ENCODE peak calls at places on chromosomes 5 and 9, in nine cellular contexts. One of them, this sample, is unnamed.

GRCh38 chr5:100761192-100761591 is 141.9 kb downstream of the ST8SIA4 start:
- DNase-seq in left ventricle myocardium inferior: no peak
- DNase-seq in pancreas: no peak
- DNase-seq in WTC11: no peak
- DNase-seq in HFFc6: no peak
- DNase-seq in epithelial cell of esophagus: peak; percentile 46
- DNase-seq in astrocyte: peak; percentile 45
- DNase-seq in body of pancreas: no peak
- DNase-seq in right atrium auricular region: no peak
- DNase-seq in this sample: no peak

GRCh38 chr5:25614466-25614865 is 969.7 kb upstream of the CDH10 start:
- DNase-seq in epithelial cell of esophagus: no peak
- DNase-seq in body of pancreas: no peak
- DNase-seq in right atrium auricular region: no peak
- DNase-seq in HFFc6: no peak
- DNase-seq in WTC11: no peak
- DNase-seq in pancreas: no peak
- DNase-seq in astrocyte: no peak
- DNase-seq in left ventricle myocardium inferior: no peak
- DNase-seq in this sample: no peak

GRCh38 chr5:113050606-113051391 is 74.2 kb downstream of the DCP2 start:
- DNase-seq in astrocyte: peak; percentile 88
- DNase-seq in right atrium auricular region: no peak
- DNase-seq in left ventricle myocardium inferior: no peak
- DNase-seq in epithelial cell of esophagus: peak; percentile 83
- DNase-seq in body of pancreas: no peak
- DNase-seq in WTC11: no peak
- DNase-seq in pancreas: no peak
- DNase-seq in HFFc6: peak; percentile 79
- DNase-seq in this sample: no peak

GRCh38 chr5:60722416-60722815 is 22.4 kb upstream of the DEPDC1B start:
- DNase-seq in epithelial cell of esophagus: no peak
- DNase-seq in right atrium auricular region: no peak
- DNase-seq in HFFc6: no peak
- DNase-seq in left ventricle myocardium inferior: no peak
- DNase-seq in body of pancreas: no peak
- DNase-seq in astrocyte: no peak
- DNase-seq in WTC11: no peak
- DNase-seq in pancreas: no peak
- DNase-seq in this sample: no peak

GRCh38 chr9:91897201-91897600 is 52.8 kb downstream of the ROR2 start:
- DNase-seq in epithelial cell of esophagus: no peak
- DNase-seq in WTC11: no peak
- DNase-seq in right atrium auricular region: no peak
- DNase-seq in pancreas: no peak
- DNase-seq in body of pancreas: no peak
- DNase-seq in left ventricle myocardium inferior: no peak
- DNase-seq in astrocyte: peak; percentile 64
- DNase-seq in HFFc6: no peak
- DNase-seq in this sample: no peak

GRCh38 chr9:35114921-35115341 is 731 bp downstream of the ATOSB start:
- DNase-seq in WTC11: no peak
- DNase-seq in left ventricle myocardium inferior: peak; percentile 80
- DNase-seq in pancreas: peak; percentile 60
- DNase-seq in HFFc6: peak; percentile 47
- DNase-seq in body of pancreas: peak; percentile 50
- DNase-seq in epithelial cell of esophagus: peak; percentile 62
- DNase-seq in right atrium auricular region: peak; percentile 80
- DNase-seq in astrocyte: peak; percentile 10
- DNase-seq in this sample: no peak

GRCh38 chr9:1005043-1005667 is 28.7 kb downstream of the DMRT3 start:
- DNase-seq in left ventricle myocardium inferior: no peak
- DNase-seq in astrocyte: peak; percentile 21
- DNase-seq in body of pancreas: peak; percentile 35
- DNase-seq in right atrium auricular region: no peak
- DNase-seq in HFFc6: peak; percentile 69
- DNase-seq in pancreas: no peak
- DNase-seq in WTC11: peak; percentile 29
- DNase-seq in epithelial cell of esophagus: peak; percentile 76
- DNase-seq in this sample: no peak

GRCh38 chr9:21174671-21175070 is 8.2 kb upstream of the IFNA21 start:
- DNase-seq in body of pancreas: no peak
- DNase-seq in pancreas: no peak
- DNase-seq in HFFc6: no peak
- DNase-seq in left ventricle myocardium inferior: no peak
- DNase-seq in WTC11: no peak
- DNase-seq in epithelial cell of esophagus: peak; percentile 23
- DNase-seq in right atrium auricular region: no peak
- DNase-seq in astrocyte: no peak
- DNase-seq in this sample: no peak

GRCh38 chr9:12497790-12498189 is 195.4 kb upstream of the TYRP1 start:
- DNase-seq in WTC11: no peak
- DNase-seq in astrocyte: no peak
- DNase-seq in HFFc6: no peak
- DNase-seq in right atrium auricular region: no peak
- DNase-seq in epithelial cell of esophagus: no peak
- DNase-seq in pancreas: no peak
- DNase-seq in left ventricle myocardium inferior: no peak
- DNase-seq in body of pancreas: no peak
- DNase-seq in this sample: no peak

DNA sequence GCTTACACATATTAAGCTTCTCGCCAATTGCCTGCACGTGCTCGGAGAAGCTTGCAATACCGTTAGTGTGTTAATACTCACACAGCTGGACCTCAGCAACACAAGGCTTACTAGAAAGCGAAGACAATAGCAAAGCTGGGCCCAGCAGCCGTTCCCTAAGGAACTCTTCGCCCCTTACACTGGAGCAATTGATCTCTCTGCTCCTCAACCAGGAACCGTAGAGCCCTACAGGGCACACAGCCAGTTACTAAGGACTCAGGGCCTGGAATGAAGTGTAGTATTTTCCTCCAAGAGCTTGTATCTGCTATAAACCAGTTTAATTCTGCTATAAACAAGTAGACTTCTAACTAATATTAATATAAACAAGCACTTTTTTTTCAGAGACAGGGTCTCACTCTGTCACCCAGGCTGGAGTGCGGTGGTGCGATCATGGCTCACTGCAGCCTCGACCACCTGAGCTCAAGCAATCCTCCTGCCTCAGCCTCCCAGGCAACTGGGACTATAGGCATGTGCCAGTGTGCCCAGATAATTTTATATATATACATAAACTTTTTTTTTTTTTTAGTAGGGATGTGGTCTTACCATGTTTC is 67.0 kb upstream of the SIMC1 start:
- DNase-seq in WTC11: no peak
- DNase-seq in epithelial cell of esophagus: no peak
- DNase-seq in left ventricle myocardium inferior: no peak
- DNase-seq in right atrium auricular region: peak; percentile 53
- DNase-seq in astrocyte: no peak
- DNase-seq in HFFc6: no peak
- DNase-seq in pancreas: no peak
- DNase-seq in body of pancreas: no peak
- DNase-seq in this sample: no peak
- TF ChIP-seq CTCF in WTC11: no peak
- TF ChIP-seq CTCF in epithelial cell of esophagus: no peak
- TF ChIP-seq CTCF in left ventricle myocardium inferior: no peak
- TF ChIP-seq CTCF in right atrium auricular region: no peak
- TF ChIP-seq CTCF in astrocyte: no peak
- TF ChIP-seq CTCF in HFFc6: no peak
- TF ChIP-seq CTCF in pancreas: no peak
- TF ChIP-seq CTCF in body of pancreas: no peak
- TF ChIP-seq CTCF in this sample: no peak

DNA sequence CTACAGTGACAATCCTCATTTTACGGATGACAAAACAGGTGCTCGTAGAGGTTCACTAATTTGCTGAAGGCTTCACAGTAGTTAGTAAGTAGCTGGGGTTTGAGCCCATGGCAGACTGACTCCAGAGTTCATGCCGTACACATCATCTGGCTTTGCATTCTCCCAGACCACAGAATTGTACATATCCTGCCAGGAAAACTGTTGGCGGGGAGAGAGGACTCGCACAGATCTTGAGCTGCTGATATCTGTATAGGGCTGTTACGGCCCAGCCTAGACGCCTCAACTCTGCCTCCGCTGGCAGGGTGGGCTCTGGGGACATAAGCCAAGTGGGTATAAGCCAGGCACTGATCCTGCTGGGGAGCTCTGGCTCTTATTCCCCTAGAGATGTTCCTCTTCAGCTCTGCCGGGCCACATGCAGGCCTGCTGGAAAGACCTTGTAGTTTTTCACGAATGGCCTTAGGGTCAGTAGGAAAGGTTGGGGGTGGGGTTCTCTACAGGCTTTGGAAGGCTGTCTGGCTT is 16.3 kb downstream of the LARP1 start:
- DNase-seq in astrocyte: peak; percentile 94
- DNase-seq in left ventricle myocardium inferior: no peak
- DNase-seq in body of pancreas: peak; percentile 29
- DNase-seq in WTC11: peak; percentile 36
- DNase-seq in epithelial cell of esophagus: no peak
- DNase-seq in HFFc6: peak; percentile 86
- DNase-seq in right atrium auricular region: no peak
- DNase-seq in pancreas: no peak
- DNase-seq in this sample: no peak
- TF ChIP-seq CTCF in astrocyte: no peak
- TF ChIP-seq CTCF in left ventricle myocardium inferior: no peak
- TF ChIP-seq CTCF in body of pancreas: no peak
- TF ChIP-seq CTCF in WTC11: no peak
- TF ChIP-seq CTCF in epithelial cell of esophagus: no peak
- TF ChIP-seq CTCF in HFFc6: no peak
- TF ChIP-seq CTCF in right atrium auricular region: no peak
- TF ChIP-seq CTCF in pancreas: no peak
- TF ChIP-seq CTCF in this sample: no peak

DNA sequence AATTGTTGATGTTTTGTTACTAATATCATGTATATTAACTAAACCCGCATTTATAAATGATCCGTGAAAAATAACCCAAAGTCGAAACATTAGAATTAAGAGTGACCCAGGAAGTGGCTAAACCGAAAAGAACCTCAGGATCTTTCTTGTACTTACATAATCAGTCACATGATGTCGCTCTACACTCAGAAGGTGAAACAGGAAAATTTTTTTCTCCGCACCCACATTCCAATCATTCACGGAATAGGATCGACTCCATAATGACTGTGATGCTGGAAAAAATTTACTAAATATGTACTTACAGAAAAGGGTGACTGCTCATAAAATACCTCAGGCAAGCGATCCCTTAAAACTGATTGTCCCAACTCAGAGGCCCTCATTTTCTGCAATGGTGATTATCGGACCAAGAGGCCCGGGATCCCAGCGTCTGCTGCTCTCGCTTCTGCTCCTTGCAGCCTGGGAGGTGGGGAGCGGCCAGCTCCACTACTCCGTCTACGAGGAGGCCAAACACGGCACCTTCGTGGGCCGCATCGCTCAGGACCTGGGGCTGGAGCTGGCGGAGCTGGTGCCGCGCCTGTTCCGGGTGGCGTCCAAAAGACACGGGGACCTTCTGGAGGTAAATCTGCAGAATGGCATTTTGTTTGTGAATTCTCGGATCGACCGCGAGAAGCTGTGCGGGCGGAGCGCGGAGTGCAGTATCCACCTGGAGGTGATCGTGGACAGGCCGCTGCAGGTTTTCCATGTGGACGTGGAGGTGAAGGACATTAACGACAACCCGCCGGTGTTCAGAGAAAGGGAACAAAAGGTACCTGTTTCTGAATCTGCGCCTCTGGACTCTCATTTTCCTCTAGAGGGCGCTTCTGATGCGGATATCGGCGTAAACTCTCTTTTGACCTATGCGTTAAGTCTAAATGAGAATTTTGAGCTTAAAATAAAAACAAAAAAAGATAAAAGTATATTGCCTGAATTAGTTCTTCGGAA is at the start of gene PCDHA12:
- DNase-seq in epithelial cell of esophagus: no peak
- DNase-seq in left ventricle myocardium inferior: no peak
- DNase-seq in HFFc6: no peak
- DNase-seq in body of pancreas: no peak
- DNase-seq in right atrium auricular region: no peak
- DNase-seq in WTC11: no peak
- DNase-seq in pancreas: no peak
- DNase-seq in astrocyte: no peak
- DNase-seq in this sample: no peak
- TF ChIP-seq CTCF in epithelial cell of esophagus: no peak
- TF ChIP-seq CTCF in left ventricle myocardium inferior: no peak
- TF ChIP-seq CTCF in HFFc6: no peak
- TF ChIP-seq CTCF in body of pancreas: peak; percentile 25
- TF ChIP-seq CTCF in right atrium auricular region: no peak
- TF ChIP-seq CTCF in WTC11: peak; percentile 42
- TF ChIP-seq CTCF in pancreas: no peak
- TF ChIP-seq CTCF in astrocyte: no peak
- TF ChIP-seq CTCF in this sample: peak; percentile 72

GRCh38 chr5:151899400-151899799 is 25.3 kb downstream of the GLRA1 start:
- DNase-seq in WTC11: no peak
- DNase-seq in right atrium auricular region: no peak
- DNase-seq in body of pancreas: no peak
- DNase-seq in astrocyte: no peak
- DNase-seq in left ventricle myocardium inferior: no peak
- DNase-seq in pancreas: no peak
- DNase-seq in epithelial cell of esophagus: no peak
- DNase-seq in HFFc6: no peak
- DNase-seq in this sample: no peak
- TF ChIP-seq CTCF in WTC11: no peak
- TF ChIP-seq CTCF in right atrium auricular region: no peak
- TF ChIP-seq CTCF in body of pancreas: no peak
- TF ChIP-seq CTCF in astrocyte: no peak
- TF ChIP-seq CTCF in left ventricle myocardium inferior: no peak
- TF ChIP-seq CTCF in pancreas: no peak
- TF ChIP-seq CTCF in epithelial cell of esophagus: no peak
- TF ChIP-seq CTCF in HFFc6: no peak
- TF ChIP-seq CTCF in this sample: no peak

GRCh38 chr9:78003730-78004129 is 27.9 kb downstream of the GNAQ start:
- DNase-seq in right atrium auricular region: no peak
- DNase-seq in astrocyte: no peak
- DNase-seq in epithelial cell of esophagus: no peak
- DNase-seq in left ventricle myocardium inferior: no peak
- DNase-seq in WTC11: no peak
- DNase-seq in HFFc6: no peak
- DNase-seq in pancreas: no peak
- DNase-seq in body of pancreas: no peak
- DNase-seq in this sample: no peak

GRCh38 chr9:78001946-78002731 is 29.5 kb downstream of the GNAQ start:
- DNase-seq in astrocyte: peak; percentile 60
- DNase-seq in epithelial cell of esophagus: no peak
- DNase-seq in body of pancreas: no peak
- DNase-seq in HFFc6: peak; percentile 35
- DNase-seq in pancreas: no peak
- DNase-seq in right atrium auricular region: no peak
- DNase-seq in left ventricle myocardium inferior: no peak
- DNase-seq in WTC11: no peak
- DNase-seq in this sample: no peak

GRCh38 chr9:78006734-78007133 is 24.9 kb downstream of the GNAQ start:
- DNase-seq in pancreas: no peak
- DNase-seq in epithelial cell of esophagus: no peak
- DNase-seq in astrocyte: no peak
- DNase-seq in HFFc6: no peak
- DNase-seq in left ventricle myocardium inferior: no peak
- DNase-seq in right atrium auricular region: no peak
- DNase-seq in WTC11: no peak
- DNase-seq in body of pancreas: no peak
- DNase-seq in this sample: no peak

GRCh38 chr9:78005231-78006002 is 26.2 kb downstream of the GNAQ start:
- DNase-seq in pancreas: no peak
- DNase-seq in right atrium auricular region: no peak
- DNase-seq in astrocyte: peak; percentile 70
- DNase-seq in epithelial cell of esophagus: peak; percentile 42
- DNase-seq in body of pancreas: no peak
- DNase-seq in left ventricle myocardium inferior: no peak
- DNase-seq in WTC11: no peak
- DNase-seq in HFFc6: no peak
- DNase-seq in this sample: no peak

GRCh38 chr9:78004478-78005229 is 27.0 kb downstream of the GNAQ start:
- DNase-seq in pancreas: no peak
- DNase-seq in left ventricle myocardium inferior: no peak
- DNase-seq in right atrium auricular region: no peak
- DNase-seq in WTC11: no peak
- DNase-seq in body of pancreas: peak; percentile 25
- DNase-seq in epithelial cell of esophagus: peak; percentile 30
- DNase-seq in astrocyte: no peak
- DNase-seq in HFFc6: peak; percentile 23
- DNase-seq in this sample: no peak
- TF ChIP-seq CTCF in pancreas: peak; percentile 55
- TF ChIP-seq CTCF in left ventricle myocardium inferior: peak; percentile 26
- TF ChIP-seq CTCF in right atrium auricular region: no peak
- TF ChIP-seq CTCF in WTC11: no peak
- TF ChIP-seq CTCF in body of pancreas: peak; percentile 90
- TF ChIP-seq CTCF in epithelial cell of esophagus: peak; percentile 32
- TF ChIP-seq CTCF in astrocyte: peak; percentile 41
- TF ChIP-seq CTCF in HFFc6: peak; percentile 73
- TF ChIP-seq CTCF in this sample: peak; percentile 54

This sample was measured in type B pancreatic cell.